ENCODE peak calls at places on chromosomes 13 and 19, in seven cellular contexts. T is fibroblast of lung, F is mammary epithelial cell, U is pancreas, Z is psoas muscle, X is cardiac muscle cell, H is stomach. L is an unnamed sample. For H3K4me1, the result is how much of the 10 kb centered on the place peaks cover.

GRCh38 chr13:102569488-102569887 is 27.3 kb upstream of the TPP2 start:
- DNase-seq in X (peak), U (no peak), Z (no peak), T (peak), H (no peak), F (no peak), L (no peak)

GRCh38 chr13:44403720-44404063 is 30.1 kb downstream of the SERP2 start:
- DNase-seq in U (no peak), X (no peak), T (no peak), H (no peak), F (no peak), Z (no peak), L (no peak)

GRCh38 chr13:97256343-97256783 is 34.2 kb downstream of the MBNL2 start:
- DNase-seq in F (peak), Z (no peak), H (no peak), T (peak), X (peak), U (peak), L (peak)

GRCh38 chr19:47340477-47341208 is 8.5 kb upstream of the DHX34 start:
- DNase-seq in T (no peak), Z (no peak), H (no peak), F (no peak), X (no peak), U (no peak), L (no peak)

GRCh38 chr19:49200238-49200862 is 42.8 kb downstream of the TRPM4 start:
- DNase-seq in H (no peak), X (no peak), Z (peak), T (no peak), U (no peak), F (no peak), L (peak)

GRCh38 chr19:40611096-40611495 is 9.9 kb downstream of the LTBP4 start:
- DNase-seq in Z (no peak), F (peak), H (peak), X (no peak), T (no peak), U (no peak), L (no peak)

GRCh38 chr19:3976495-3977241 is 5.8 kb upstream of the DAPK3 start:
- DNase-seq in Z (peak), U (no peak), T (peak), H (no peak), X (peak), F (no peak), L (no peak)

GRCh38 chr19:33780746-33781145 is 15.9 kb upstream of the KCTD15 start:
- DNase-seq in H (no peak), T (peak), F (no peak), U (no peak), X (peak), Z (no peak), L (no peak)

GRCh38 chr13:40460116-40460515 is 206.3 kb downstream of the FOXO1 start:
- DNase-seq in U (no peak), T (peak), Z (no peak), F (no peak), X (no peak), H (no peak), L (no peak)

GRCh38 chr19:10110972-10111317 is 548 bp upstream of the P2RY11 start:
- DNase-seq in T (no peak), F (no peak), U (no peak), Z (peak), X (no peak), H (no peak), L (no peak)

GRCh38 chr19:10112037-10112751 is 701 bp downstream of the P2RY11 start:
- DNase-seq in U (no peak), H (no peak), T (no peak), X (peak), F (no peak), Z (peak), L (no peak)

GRCh38 chr19:10109528-10109927 is 2.0 kb upstream of the P2RY11 start:
- DNase-seq in H (no peak), F (no peak), U (no peak), X (no peak), T (no peak), Z (no peak), L (no peak)

GRCh38 chr19:10111405-10111811 is at the start of gene P2RY11:
- DNase-seq in Z (peak), T (no peak), U (no peak), F (no peak), H (no peak), X (no peak), L (no peak)

GRCh38 chr19:10110076-10110971 is 1.2 kb upstream of the P2RY11 start:
- DNase-seq in Z (peak), U (no peak), T (no peak), F (no peak), X (no peak), H (no peak), L (no peak)
- H3K4me1 ChIP-seq in Z (under half), U (under half), T (under half), F (under half), X (under half), H (under half), L (under half)

DNA sequence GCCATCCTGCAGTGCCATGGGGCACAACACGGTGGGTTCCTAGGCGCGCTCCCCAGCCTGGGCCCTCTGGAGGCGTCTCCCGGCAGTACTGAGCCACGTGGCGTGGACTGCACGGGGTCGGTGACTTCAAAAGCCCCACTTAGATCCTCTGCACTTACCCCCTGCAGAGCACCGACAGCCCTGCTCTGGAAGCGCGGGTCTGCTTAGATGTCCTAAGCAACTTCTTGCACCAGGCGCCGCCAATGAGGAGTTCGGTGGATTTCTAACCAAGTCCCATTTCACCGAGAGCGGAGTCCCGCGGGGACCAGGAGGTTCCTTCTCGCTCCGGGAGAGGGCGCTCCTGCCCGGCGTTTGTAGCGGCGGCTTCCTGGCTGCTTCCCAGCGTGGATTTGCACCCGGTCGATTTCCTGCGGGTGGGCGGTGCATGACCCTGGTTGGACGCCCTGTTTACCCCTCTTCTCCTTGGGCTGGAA is 25.2 kb upstream of the ZNF845 start:
- DNase-seq in X (peak), F (no peak), U (no peak), H (no peak), Z (no peak), T (no peak), L (no peak)
- TF ChIP-seq CTCF in X (no peak), F (peak), U (no peak), H (peak), Z (peak), T (peak), L (no peak)

GRCh38 chr13:33195693-33196464 is 89.7 kb downstream of the STARD13 start:
- DNase-seq in H (no peak), Z (no peak), T (no peak), U (no peak), X (no peak), F (no peak), L (no peak)

GRCh38 chr13:33197551-33197971 is 88.0 kb downstream of the STARD13 start:
- DNase-seq in F (no peak), T (no peak), Z (no peak), H (no peak), U (no peak), X (no peak), L (no peak)

GRCh38 chr13:33191425-33192221 is 93.9 kb downstream of the STARD13 start:
- DNase-seq in U (no peak), Z (no peak), F (no peak), H (no peak), T (peak), X (no peak), L (no peak)

GRCh38 chr13:33193428-33193974 is 92.1 kb downstream of the STARD13 start:
- DNase-seq in H (no peak), U (no peak), Z (no peak), T (peak), F (no peak), X (peak), L (no peak)

DNA sequence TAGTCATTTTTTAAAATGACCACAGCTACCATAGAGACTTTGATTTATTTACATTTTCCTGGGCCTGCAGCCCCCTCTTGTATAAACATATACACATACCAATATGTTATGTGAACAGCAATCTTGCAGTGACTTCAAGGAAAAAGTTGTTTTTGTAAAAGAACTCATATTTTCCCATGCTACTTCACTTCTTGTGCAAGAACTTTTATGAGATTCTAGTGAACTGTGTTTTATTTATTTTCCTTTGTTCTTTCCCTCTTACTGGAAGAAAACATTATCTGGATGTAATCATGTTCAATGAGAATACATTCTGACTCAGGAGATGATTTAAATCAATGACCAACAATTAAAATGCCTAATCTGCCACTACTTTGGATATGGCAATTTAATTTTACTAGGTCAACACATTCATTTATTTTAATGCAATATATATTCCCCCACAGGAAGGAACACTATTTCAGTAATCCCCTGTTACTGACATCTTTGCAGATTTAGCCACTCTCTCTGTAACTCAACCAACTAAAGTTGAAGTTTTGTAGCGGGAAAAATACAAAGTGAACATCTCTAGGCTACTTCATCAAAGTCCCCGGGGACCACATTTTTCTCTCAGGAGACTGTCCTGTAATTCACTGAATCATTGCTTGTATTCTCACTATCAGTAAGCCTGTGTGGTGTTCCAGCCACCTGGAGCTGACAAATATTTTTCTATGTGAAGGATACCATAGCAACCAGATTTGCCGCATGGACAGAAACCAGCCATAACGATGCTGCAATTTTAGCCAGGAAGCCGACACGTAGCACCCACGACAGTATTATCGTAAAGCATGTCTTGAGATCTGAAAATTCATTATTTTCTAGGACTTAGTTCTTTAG is 90.5 kb downstream of the STARD13 start:
- DNase-seq in F (no peak), U (peak), X (peak), T (peak), H (peak), Z (no peak), L (peak)
- H3K4me1 ChIP-seq in F (under half), U (under half), X (under half), T (under half), H (half or more), Z (under half), L (under half)

GRCh38 chr19:6711078-6711361 is 9.4 kb downstream of the C3 start:
- DNase-seq in H (no peak), U (no peak), Z (peak), F (no peak), X (no peak), T (no peak), L (no peak)

GRCh38 chr19:6709549-6709948 is 10.9 kb downstream of the C3 start:
- DNase-seq in U (no peak), X (no peak), H (no peak), T (no peak), Z (peak), F (no peak), L (no peak)

GRCh38 chr19:6711605-6712004 is 8.8 kb downstream of the C3 start:
- DNase-seq in X (no peak), Z (peak), H (no peak), T (no peak), F (no peak), U (no peak), L (no peak)

GRCh38 chr19:6712231-6712630 is 8.2 kb downstream of the C3 start:
- DNase-seq in H (no peak), T (no peak), X (no peak), U (no peak), F (no peak), Z (peak), L (no peak)

DNA sequence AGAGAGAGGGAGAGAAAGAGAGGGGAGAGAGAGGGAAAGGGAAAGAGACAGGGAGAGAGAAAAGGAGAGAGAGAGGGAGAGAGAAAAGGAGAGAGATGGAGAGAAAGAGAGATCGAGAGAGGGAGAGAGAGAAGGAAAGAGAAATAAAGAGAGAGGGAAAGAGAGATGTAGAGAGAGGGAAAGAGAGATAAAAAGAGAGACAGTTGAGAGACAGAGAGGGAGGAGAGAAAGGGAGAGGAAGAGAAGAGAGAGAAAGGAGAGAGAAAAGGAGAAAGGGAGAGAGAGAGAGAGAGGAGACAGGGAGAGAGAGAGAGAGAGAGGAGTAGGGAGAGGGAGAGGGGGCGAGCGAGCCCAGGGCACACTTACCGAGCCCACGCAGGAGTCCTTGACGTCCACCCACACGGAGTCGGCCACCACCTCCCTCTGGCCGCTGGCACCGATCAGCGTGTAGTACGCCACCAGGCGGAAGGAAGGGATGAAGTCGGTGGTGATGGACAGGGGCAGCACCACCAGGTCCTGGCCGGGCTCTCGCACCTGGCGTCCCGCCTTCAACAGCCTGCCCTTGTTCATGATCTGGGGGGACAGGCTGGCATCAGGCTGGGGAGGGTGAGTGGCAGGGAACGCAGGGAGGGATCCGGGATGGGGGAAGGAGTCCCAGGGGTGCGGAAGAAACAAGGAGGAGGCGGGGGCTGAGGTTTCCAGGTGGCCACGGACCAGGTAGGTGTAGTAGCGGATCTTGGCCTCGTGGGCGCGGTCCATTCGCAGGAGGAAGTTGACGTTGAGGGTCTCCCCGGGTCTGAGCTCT is 10.0 kb downstream of the C3 start:
- DNase-seq in F (no peak), X (no peak), U (no peak), H (no peak), Z (peak), T (no peak), L (no peak)
- TF ChIP-seq CTCF in F (peak), X (no peak), U (no peak), H (no peak), Z (no peak), T (no peak), L (no peak)

L was measured in Caco-2.